ENCODE peak calls at places on chromosomes 1 and 21, in eight cellular contexts. One of them, this sample, is unnamed.

GRCh38 chr1:145994391-145995120 is 1.8 kb downstream of the TXNIP start:
- DNase-seq in spleen: no peak
- DNase-seq in stomach: peak; percentile 43
- DNase-seq in breast epithelium: no peak
- DNase-seq in K562: no peak
- DNase-seq in HL-60: peak; percentile 52
- DNase-seq in GM12891: no peak
- DNase-seq in SK-N-MC: no peak
- DNase-seq in this sample: no peak

GRCh38 chr1:224495861-224496260 is 61.3 kb upstream of the WDR26 start:
- DNase-seq in spleen: no peak
- DNase-seq in stomach: no peak
- DNase-seq in breast epithelium: no peak
- DNase-seq in K562: no peak
- DNase-seq in HL-60: no peak
- DNase-seq in GM12891: no peak
- DNase-seq in SK-N-MC: no peak
- DNase-seq in this sample: no peak

GRCh38 chr1:51518033-51518729 is 885 bp downstream of the EPS15 start:
- DNase-seq in spleen: peak; percentile 85
- DNase-seq in stomach: peak; percentile 49
- DNase-seq in breast epithelium: peak; percentile 30
- DNase-seq in K562: peak; percentile 91
- DNase-seq in HL-60: peak; percentile 42
- DNase-seq in GM12891: no peak
- DNase-seq in SK-N-MC: no peak
- DNase-seq in this sample: no peak

GRCh38 chr1:30144831-30145230 is 578.6 kb downstream of the MATN1 start:
- DNase-seq in spleen: no peak
- DNase-seq in stomach: no peak
- DNase-seq in breast epithelium: no peak
- DNase-seq in K562: no peak
- DNase-seq in HL-60: no peak
- DNase-seq in GM12891: no peak
- DNase-seq in SK-N-MC: no peak
- DNase-seq in this sample: no peak

GRCh38 chr1:5596651-5597050 is 395.6 kb downstream of the NPHP4 start:
- DNase-seq in spleen: no peak
- DNase-seq in stomach: peak; percentile 20
- DNase-seq in breast epithelium: no peak
- DNase-seq in K562: no peak
- DNase-seq in HL-60: no peak
- DNase-seq in GM12891: no peak
- DNase-seq in SK-N-MC: no peak
- DNase-seq in this sample: no peak

GRCh38 chr21:14557413-14557812 is 11.3 kb upstream of the SAMSN1 start:
- DNase-seq in spleen: no peak
- DNase-seq in stomach: no peak
- DNase-seq in breast epithelium: no peak
- DNase-seq in K562: no peak
- DNase-seq in HL-60: no peak
- DNase-seq in GM12891: no peak
- DNase-seq in SK-N-MC: no peak
- DNase-seq in this sample: no peak

GRCh38 chr21:45450741-45451740 is 46.1 kb downstream of the COL18A1 start:
- DNase-seq in spleen: peak; percentile 63
- DNase-seq in stomach: no peak
- DNase-seq in breast epithelium: no peak
- DNase-seq in K562: no peak
- DNase-seq in HL-60: no peak
- DNase-seq in GM12891: no peak
- DNase-seq in SK-N-MC: no peak
- DNase-seq in this sample: no peak

GRCh38 chr1:165632491-165632890 is 1.5 kb downstream of the MGST3 start:
- DNase-seq in spleen: no peak
- DNase-seq in stomach: no peak
- DNase-seq in breast epithelium: no peak
- DNase-seq in K562: no peak
- DNase-seq in HL-60: no peak
- DNase-seq in GM12891: no peak
- DNase-seq in SK-N-MC: peak; percentile 85
- DNase-seq in this sample: no peak

GRCh38 chr1:233613252-233614172 is at the start of gene KCNK1:
- DNase-seq in spleen: no peak
- DNase-seq in stomach: peak; percentile 86
- DNase-seq in breast epithelium: peak; percentile 70
- DNase-seq in K562: peak; percentile 77
- DNase-seq in HL-60: no peak
- DNase-seq in GM12891: no peak
- DNase-seq in SK-N-MC: no peak
- DNase-seq in this sample: peak; percentile 23

GRCh38 chr1:170663441-170664282 is at the start of gene PRRX1:
- DNase-seq in spleen: no peak
- DNase-seq in stomach: no peak
- DNase-seq in breast epithelium: no peak
- DNase-seq in K562: no peak
- DNase-seq in HL-60: no peak
- DNase-seq in GM12891: no peak
- DNase-seq in SK-N-MC: no peak
- DNase-seq in this sample: no peak

GRCh38 chr21:37341254-37341960 is 25.2 kb upstream of the DYRK1A start:
- DNase-seq in spleen: no peak
- DNase-seq in stomach: no peak
- DNase-seq in breast epithelium: no peak
- DNase-seq in K562: no peak
- DNase-seq in HL-60: no peak
- DNase-seq in GM12891: no peak
- DNase-seq in SK-N-MC: peak; percentile 89
- DNase-seq in this sample: no peak

GRCh38 chr1:217076902-217077301 is 353.7 kb upstream of the ESRRG start:
- DNase-seq in spleen: no peak
- DNase-seq in stomach: no peak
- DNase-seq in breast epithelium: peak; percentile 20
- DNase-seq in K562: no peak
- DNase-seq in HL-60: no peak
- DNase-seq in GM12891: no peak
- DNase-seq in SK-N-MC: no peak
- DNase-seq in this sample: no peak

GRCh38 chr1:212515329-212515760 is 82.6 kb downstream of the NENF start:
- DNase-seq in spleen: no peak
- DNase-seq in stomach: no peak
- DNase-seq in breast epithelium: no peak
- DNase-seq in K562: no peak
- DNase-seq in HL-60: no peak
- DNase-seq in GM12891: no peak
- DNase-seq in SK-N-MC: no peak
- DNase-seq in this sample: no peak

GRCh38 chr1:41341756-41342562 is 19.3 kb upstream of the FOXO6 start:
- DNase-seq in spleen: peak; percentile 44
- DNase-seq in stomach: peak; percentile 67
- DNase-seq in breast epithelium: no peak
- DNase-seq in K562: no peak
- DNase-seq in HL-60: no peak
- DNase-seq in GM12891: no peak
- DNase-seq in SK-N-MC: no peak
- DNase-seq in this sample: no peak

GRCh38 chr1:168687796-168688195 is 41.2 kb downstream of the DPT start:
- DNase-seq in spleen: no peak
- DNase-seq in stomach: no peak
- DNase-seq in breast epithelium: no peak
- DNase-seq in K562: peak; percentile 15
- DNase-seq in HL-60: no peak
- DNase-seq in GM12891: no peak
- DNase-seq in SK-N-MC: no peak
- DNase-seq in this sample: no peak

GRCh38 chr1:10950316-10951172 is 61.9 kb upstream of the TARDBP start:
- DNase-seq in spleen: no peak
- DNase-seq in stomach: no peak
- DNase-seq in breast epithelium: no peak
- DNase-seq in K562: no peak
- DNase-seq in HL-60: no peak
- DNase-seq in GM12891: no peak
- DNase-seq in SK-N-MC: no peak
- DNase-seq in this sample: peak; percentile 13

GRCh38 chr1:228334954-228335353 is 71.7 kb downstream of the TRIM11 start:
- DNase-seq in spleen: no peak
- DNase-seq in stomach: peak; percentile 13
- DNase-seq in breast epithelium: no peak
- DNase-seq in K562: no peak
- DNase-seq in HL-60: no peak
- DNase-seq in GM12891: no peak
- DNase-seq in SK-N-MC: no peak
- DNase-seq in this sample: no peak

GRCh38 chr21:41926807-41927171 is 27.0 kb downstream of the C2CD2 start:
- DNase-seq in spleen: no peak
- DNase-seq in stomach: no peak
- DNase-seq in breast epithelium: no peak
- DNase-seq in K562: no peak
- DNase-seq in HL-60: no peak
- DNase-seq in GM12891: no peak
- DNase-seq in SK-N-MC: no peak
- DNase-seq in this sample: no peak

GRCh38 chr1:184110253-184111204 is 59.0 kb downstream of the TSEN15 start:
- DNase-seq in spleen: no peak
- DNase-seq in stomach: no peak
- DNase-seq in breast epithelium: no peak
- DNase-seq in K562: no peak
- DNase-seq in HL-60: no peak
- DNase-seq in GM12891: no peak
- DNase-seq in SK-N-MC: no peak
- DNase-seq in this sample: no peak

GRCh38 chr1:53637726-53638640 is 101.0 kb downstream of the GLIS1 start:
- DNase-seq in spleen: peak; percentile 55
- DNase-seq in stomach: peak; percentile 23
- DNase-seq in breast epithelium: no peak
- DNase-seq in K562: no peak
- DNase-seq in HL-60: peak; percentile 23
- DNase-seq in GM12891: no peak
- DNase-seq in SK-N-MC: no peak
- DNase-seq in this sample: no peak
- TF ChIP-seq POLR2AphosphoS5 in spleen: no peak
- TF ChIP-seq POLR2AphosphoS5 in stomach: no peak
- TF ChIP-seq POLR2AphosphoS5 in breast epithelium: no peak
- TF ChIP-seq POLR2AphosphoS5 in K562: no peak
- TF ChIP-seq POLR2AphosphoS5 in HL-60: peak; percentile 33
- TF ChIP-seq POLR2AphosphoS5 in GM12891: no peak
- TF ChIP-seq POLR2AphosphoS5 in SK-N-MC: no peak
- TF ChIP-seq POLR2AphosphoS5 in this sample: no peak

GRCh38 chr1:194241215-194241614 is 1054.8 kb upstream of the B3GALT2 start:
- DNase-seq in spleen: no peak
- DNase-seq in stomach: no peak
- DNase-seq in breast epithelium: no peak
- DNase-seq in K562: no peak
- DNase-seq in HL-60: no peak
- DNase-seq in GM12891: no peak
- DNase-seq in SK-N-MC: no peak
- DNase-seq in this sample: no peak
- TF ChIP-seq POLR2AphosphoS5 in spleen: no peak
- TF ChIP-seq POLR2AphosphoS5 in stomach: no peak
- TF ChIP-seq POLR2AphosphoS5 in breast epithelium: no peak
- TF ChIP-seq POLR2AphosphoS5 in K562: no peak
- TF ChIP-seq POLR2AphosphoS5 in HL-60: no peak
- TF ChIP-seq POLR2AphosphoS5 in GM12891: no peak
- TF ChIP-seq POLR2AphosphoS5 in SK-N-MC: no peak
- TF ChIP-seq POLR2AphosphoS5 in this sample: no peak

GRCh38 chr1:201899683-201900429 is 11.2 kb downstream of the SHISA4 start:
- DNase-seq in spleen: peak; percentile 47
- DNase-seq in stomach: no peak
- DNase-seq in breast epithelium: no peak
- DNase-seq in K562: no peak
- DNase-seq in HL-60: no peak
- DNase-seq in GM12891: no peak
- DNase-seq in SK-N-MC: no peak
- DNase-seq in this sample: no peak

GRCh38 chr1:201902198-201902597 is 13.5 kb downstream of the SHISA4 start:
- DNase-seq in spleen: no peak
- DNase-seq in stomach: no peak
- DNase-seq in breast epithelium: no peak
- DNase-seq in K562: no peak
- DNase-seq in HL-60: no peak
- DNase-seq in GM12891: no peak
- DNase-seq in SK-N-MC: no peak
- DNase-seq in this sample: no peak

GRCh38 chr1:201898992-201899391 is 10.3 kb downstream of the SHISA4 start:
- DNase-seq in spleen: no peak
- DNase-seq in stomach: no peak
- DNase-seq in breast epithelium: no peak
- DNase-seq in K562: no peak
- DNase-seq in HL-60: no peak
- DNase-seq in GM12891: no peak
- DNase-seq in SK-N-MC: no peak
- DNase-seq in this sample: no peak

GRCh38 chr1:201898240-201898894 is 9.7 kb downstream of the SHISA4 start:
- DNase-seq in spleen: no peak
- DNase-seq in stomach: no peak
- DNase-seq in breast epithelium: no peak
- DNase-seq in K562: no peak
- DNase-seq in HL-60: no peak
- DNase-seq in GM12891: no peak
- DNase-seq in SK-N-MC: no peak
- DNase-seq in this sample: no peak

GRCh38 chr1:201900476-201900875 is 11.8 kb downstream of the SHISA4 start:
- DNase-seq in spleen: peak; percentile 27
- DNase-seq in stomach: no peak
- DNase-seq in breast epithelium: no peak
- DNase-seq in K562: no peak
- DNase-seq in HL-60: no peak
- DNase-seq in GM12891: no peak
- DNase-seq in SK-N-MC: no peak
- DNase-seq in this sample: no peak
- TF ChIP-seq POLR2AphosphoS5 in spleen: no peak
- TF ChIP-seq POLR2AphosphoS5 in stomach: no peak
- TF ChIP-seq POLR2AphosphoS5 in breast epithelium: no peak
- TF ChIP-seq POLR2AphosphoS5 in K562: no peak
- TF ChIP-seq POLR2AphosphoS5 in HL-60: no peak
- TF ChIP-seq POLR2AphosphoS5 in GM12891: no peak
- TF ChIP-seq POLR2AphosphoS5 in SK-N-MC: no peak
- TF ChIP-seq POLR2AphosphoS5 in this sample: no peak

GRCh38 chr1:110134050-110134595 is 16.2 kb upstream of the SLC6A17 start:
- DNase-seq in spleen: no peak
- DNase-seq in stomach: no peak
- DNase-seq in breast epithelium: no peak
- DNase-seq in K562: no peak
- DNase-seq in HL-60: no peak
- DNase-seq in GM12891: no peak
- DNase-seq in SK-N-MC: no peak
- DNase-seq in this sample: no peak

GRCh38 chr1:110133436-110133835 is 16.9 kb upstream of the SLC6A17 start:
- DNase-seq in spleen: no peak
- DNase-seq in stomach: no peak
- DNase-seq in breast epithelium: no peak
- DNase-seq in K562: no peak
- DNase-seq in HL-60: no peak
- DNase-seq in GM12891: no peak
- DNase-seq in SK-N-MC: no peak
- DNase-seq in this sample: no peak

GRCh38 chr1:110138956-110139355 is 11.3 kb upstream of the SLC6A17 start:
- DNase-seq in spleen: no peak
- DNase-seq in stomach: no peak
- DNase-seq in breast epithelium: no peak
- DNase-seq in K562: no peak
- DNase-seq in HL-60: no peak
- DNase-seq in GM12891: no peak
- DNase-seq in SK-N-MC: no peak
- DNase-seq in this sample: no peak

GRCh38 chr1:110135268-110136065 is 14.8 kb upstream of the SLC6A17 start:
- DNase-seq in spleen: no peak
- DNase-seq in stomach: peak; percentile 31
- DNase-seq in breast epithelium: no peak
- DNase-seq in K562: no peak
- DNase-seq in HL-60: no peak
- DNase-seq in GM12891: no peak
- DNase-seq in SK-N-MC: no peak
- DNase-seq in this sample: no peak

GRCh38 chr1:110136911-110137310 is 13.4 kb upstream of the SLC6A17 start:
- DNase-seq in spleen: no peak
- DNase-seq in stomach: peak; percentile 28
- DNase-seq in breast epithelium: no peak
- DNase-seq in K562: no peak
- DNase-seq in HL-60: no peak
- DNase-seq in GM12891: no peak
- DNase-seq in SK-N-MC: no peak
- DNase-seq in this sample: no peak
- TF ChIP-seq POLR2AphosphoS5 in spleen: no peak
- TF ChIP-seq POLR2AphosphoS5 in stomach: no peak
- TF ChIP-seq POLR2AphosphoS5 in breast epithelium: no peak
- TF ChIP-seq POLR2AphosphoS5 in K562: no peak
- TF ChIP-seq POLR2AphosphoS5 in HL-60: no peak
- TF ChIP-seq POLR2AphosphoS5 in GM12891: no peak
- TF ChIP-seq POLR2AphosphoS5 in SK-N-MC: no peak
- TF ChIP-seq POLR2AphosphoS5 in this sample: no peak